ENCODE peak calls at places on chromosomes 12 and 14, in four cellular contexts. F is activated CD8-positive, alpha-beta memory T cell treated with anti-CD3 and anti-CD28 coated beads, Interleukin-2, amount 50 U/mL, for 4 hours; D is lung; C is naive thymus-derived CD8-positive, alpha-beta T cell. G is an unnamed sample.

GRCh38 chr14:104131968-104132732 is 6.2 kb upstream of the KIF26A start:
- DNase-seq in F (no peak), D (no peak), C (no peak), G (peak)

GRCh38 chr14:52834440-52834842 is 43.0 kb upstream of the GNPNAT1 start:
- DNase-seq in F (no peak), D (no peak), C (no peak), G (no peak)

GRCh38 chr12:131987552-131987951 is 37.8 kb downstream of the EP400 start:
- DNase-seq in F (no peak), D (no peak), C (no peak), G (no peak)

GRCh38 chr12:103028881-103029280 is 71.4 kb downstream of the ASCL1 start:
- DNase-seq in F (no peak), D (no peak), C (no peak), G (no peak)

GRCh38 chr12:108875280-108875679 is 4.6 kb upstream of the DAO start:
- DNase-seq in F (no peak), D (no peak), C (no peak), G (no peak)

GRCh38 chr12:53701518-53702264 is 25.6 kb downstream of the CALCOCO1 start:
- DNase-seq in F (peak), D (peak), C (peak), G (peak)

GRCh38 chr12:79553863-79554574 is 136.7 kb downstream of the PAWR start:
- DNase-seq in F (no peak), D (no peak), C (no peak), G (no peak)

GRCh38 chr14:59631237-59631636 is 54.6 kb upstream of the CCDC175 start:
- DNase-seq in F (no peak), D (no peak), C (no peak), G (no peak)

GRCh38 chr14:76861574-76862255 is 35.5 kb downstream of the LRRC74A start:
- DNase-seq in F (no peak), D (no peak), C (no peak), G (no peak)

GRCh38 chr12:53200107-53200457 is 7.0 kb downstream of the ITGB7 start:
- DNase-seq in F (no peak), D (no peak), C (no peak), G (no peak)

GRCh38 chr14:58078471-58078870 is 73.5 kb downstream of the ARMH4 start:
- DNase-seq in F (no peak), D (no peak), C (no peak), G (no peak)

GRCh38 chr12:1050059-1050707 is 59.2 kb downstream of the ERC1 start:
- DNase-seq in F (no peak), D (no peak), C (no peak), G (no peak)

GRCh38 chr14:100532154-100532915 is 54.9 kb downstream of the BEGAIN start:
- DNase-seq in F (peak), D (peak), C (no peak), G (no peak)

GRCh38 chr12:91256471-91256870 is 73.9 kb upstream of the DCN start:
- DNase-seq in F (no peak), D (no peak), C (no peak), G (no peak)

GRCh38 chr14:65840786-65841185 is 428.3 kb downstream of the FUT8 start:
- DNase-seq in F (no peak), D (no peak), C (no peak), G (no peak)

GRCh38 chr14:51297066-51297465 is 57.0 kb downstream of the TMX1 start:
- DNase-seq in F (no peak), D (no peak), C (no peak), G (no peak)

GRCh38 chr12:13941258-13942249 is 39.8 kb downstream of the GRIN2B start:
- DNase-seq in F (no peak), D (peak), C (no peak), G (no peak)

GRCh38 chr12:15939111-15939510 is 28.0 kb downstream of the DERA start:
- DNase-seq in F (no peak), D (no peak), C (no peak), G (no peak)

GRCh38 chr14:68283378-68284123 is 464.0 kb downstream of the RAD51B start:
- DNase-seq in F (peak), D (no peak), C (peak), G (peak)

GRCh38 chr14:31827325-31827724 is 249.8 kb upstream of the ARHGAP5 start:
- DNase-seq in F (no peak), D (no peak), C (no peak), G (no peak)

GRCh38 chr12:92629349-92630065 is 73.3 kb upstream of the PLEKHG7 start:
- DNase-seq in F (no peak), D (no peak), C (no peak), G (no peak)

GRCh38 chr12:127655691-127656090 is 611.3 kb upstream of the TMEM132C start:
- DNase-seq in F (no peak), D (no peak), C (no peak), G (no peak)

GRCh38 chr14:90518075-90518940 is 121.5 kb downstream of the CALM1 start:
- DNase-seq in F (no peak), D (no peak), C (no peak), G (no peak)

G was measured in naive thymus-derived CD4-positive, alpha-beta T cell.